ENCODE peak calls at places on chromosomes 11 and 22, in five cellular contexts. One of them, this sample, is unnamed.

GRCh38 chr11:839875-840617 is 2.3 kb downstream of the POLR2L start:
- DNase-seq in sigmoid colon: no peak
- DNase-seq in activated CD4-positive, alpha-beta T cell treated with anti-CD3 and anti-CD28 coated beads, Interleukin-2, amount 50 U/mL, for 24 hours: no peak
- DNase-seq in T-helper 9 cell: no peak
- DNase-seq in foreskin fibroblast: peak; percentile 63
- DNase-seq in this sample: peak; percentile 46

GRCh38 chr11:128714121-128714520 is 20.2 kb downstream of the FLI1 start:
- DNase-seq in sigmoid colon: no peak
- DNase-seq in activated CD4-positive, alpha-beta T cell treated with anti-CD3 and anti-CD28 coated beads, Interleukin-2, amount 50 U/mL, for 24 hours: no peak
- DNase-seq in T-helper 9 cell: no peak
- DNase-seq in foreskin fibroblast: no peak
- DNase-seq in this sample: no peak

GRCh38 chr11:44564653-44565007 is 833 bp upstream of the CD82 start:
- DNase-seq in sigmoid colon: peak; percentile 94
- DNase-seq in activated CD4-positive, alpha-beta T cell treated with anti-CD3 and anti-CD28 coated beads, Interleukin-2, amount 50 U/mL, for 24 hours: no peak
- DNase-seq in T-helper 9 cell: no peak
- DNase-seq in foreskin fibroblast: peak; percentile 93
- DNase-seq in this sample: peak; percentile 88

GRCh38 chr22:31001124-31001770 is 32.2 kb downstream of the TUG1 start:
- DNase-seq in sigmoid colon: no peak
- DNase-seq in activated CD4-positive, alpha-beta T cell treated with anti-CD3 and anti-CD28 coated beads, Interleukin-2, amount 50 U/mL, for 24 hours: no peak
- DNase-seq in T-helper 9 cell: no peak
- DNase-seq in foreskin fibroblast: no peak
- DNase-seq in this sample: no peak

GRCh38 chr22:32539631-32540449 is 65.2 kb downstream of the FBXO7 start:
- DNase-seq in sigmoid colon: peak; percentile 36
- DNase-seq in activated CD4-positive, alpha-beta T cell treated with anti-CD3 and anti-CD28 coated beads, Interleukin-2, amount 50 U/mL, for 24 hours: no peak
- DNase-seq in T-helper 9 cell: no peak
- DNase-seq in foreskin fibroblast: no peak
- DNase-seq in this sample: no peak

GRCh38 chr11:125494987-125495725 is 909 bp downstream of the FEZ1 start:
- DNase-seq in sigmoid colon: peak; percentile 77
- DNase-seq in activated CD4-positive, alpha-beta T cell treated with anti-CD3 and anti-CD28 coated beads, Interleukin-2, amount 50 U/mL, for 24 hours: no peak
- DNase-seq in T-helper 9 cell: no peak
- DNase-seq in foreskin fibroblast: peak; percentile 71
- DNase-seq in this sample: peak; percentile 36

GRCh38 chr22:35116817-35117216 is 50.9 kb downstream of the ISX start:
- DNase-seq in sigmoid colon: no peak
- DNase-seq in activated CD4-positive, alpha-beta T cell treated with anti-CD3 and anti-CD28 coated beads, Interleukin-2, amount 50 U/mL, for 24 hours: no peak
- DNase-seq in T-helper 9 cell: no peak
- DNase-seq in foreskin fibroblast: no peak
- DNase-seq in this sample: no peak

GRCh38 chr11:19336331-19336730 is 95.6 kb upstream of the E2F8 start:
- DNase-seq in sigmoid colon: no peak
- DNase-seq in activated CD4-positive, alpha-beta T cell treated with anti-CD3 and anti-CD28 coated beads, Interleukin-2, amount 50 U/mL, for 24 hours: no peak
- DNase-seq in T-helper 9 cell: no peak
- DNase-seq in foreskin fibroblast: no peak
- DNase-seq in this sample: no peak

GRCh38 chr11:17649696-17650600 is 69.4 kb upstream of the MYOD1 start:
- DNase-seq in sigmoid colon: no peak
- DNase-seq in activated CD4-positive, alpha-beta T cell treated with anti-CD3 and anti-CD28 coated beads, Interleukin-2, amount 50 U/mL, for 24 hours: no peak
- DNase-seq in T-helper 9 cell: no peak
- DNase-seq in foreskin fibroblast: peak; percentile 48
- DNase-seq in this sample: no peak

GRCh38 chr22:42655693-42656092 is 6.5 kb upstream of the CYB5R3 start:
- DNase-seq in sigmoid colon: no peak
- DNase-seq in activated CD4-positive, alpha-beta T cell treated with anti-CD3 and anti-CD28 coated beads, Interleukin-2, amount 50 U/mL, for 24 hours: no peak
- DNase-seq in T-helper 9 cell: no peak
- DNase-seq in foreskin fibroblast: no peak
- DNase-seq in this sample: no peak

GRCh38 chr11:76480241-76480640 is 35.4 kb downstream of the EMSY start:
- DNase-seq in sigmoid colon: no peak
- DNase-seq in activated CD4-positive, alpha-beta T cell treated with anti-CD3 and anti-CD28 coated beads, Interleukin-2, amount 50 U/mL, for 24 hours: no peak
- DNase-seq in T-helper 9 cell: no peak
- DNase-seq in foreskin fibroblast: no peak
- DNase-seq in this sample: no peak

GRCh38 chr11:95451682-95452081 is 220.7 kb upstream of the SESN3 start:
- DNase-seq in sigmoid colon: no peak
- DNase-seq in activated CD4-positive, alpha-beta T cell treated with anti-CD3 and anti-CD28 coated beads, Interleukin-2, amount 50 U/mL, for 24 hours: no peak
- DNase-seq in T-helper 9 cell: no peak
- DNase-seq in foreskin fibroblast: peak; percentile 88
- DNase-seq in this sample: peak; percentile 50

GRCh38 chr11:32439488-32440210 is 4.3 kb upstream of the WT1 start:
- DNase-seq in sigmoid colon: no peak
- DNase-seq in activated CD4-positive, alpha-beta T cell treated with anti-CD3 and anti-CD28 coated beads, Interleukin-2, amount 50 U/mL, for 24 hours: no peak
- DNase-seq in T-helper 9 cell: no peak
- DNase-seq in foreskin fibroblast: no peak
- DNase-seq in this sample: no peak

GRCh38 chr11:79419120-79419519 is 21.7 kb downstream of the TENM4 start:
- DNase-seq in sigmoid colon: no peak
- DNase-seq in activated CD4-positive, alpha-beta T cell treated with anti-CD3 and anti-CD28 coated beads, Interleukin-2, amount 50 U/mL, for 24 hours: no peak
- DNase-seq in T-helper 9 cell: no peak
- DNase-seq in foreskin fibroblast: peak; percentile 88
- DNase-seq in this sample: no peak

This sample was measured in fibroblast of gingiva.